ENCODE peak calls at places on chromosomes 16 and 17, in seven cellular contexts. Q is stimulated activated CD4-positive, alpha-beta T cell treated with anti-CD3 and anti-CD28 coated beads, Interleukin-4, amount 100 ng/mL, for 24 hours; G is AG08396; L is stimulated activated CD8-positive, alpha-beta memory T cell treated with anti-CD3 and anti-CD28 coated beads, Interleukin-2, amount 100 ng/mL, for 1 hour; I is T-helper 2 cell; B is HEK293T; N is neuronal stem cell. F is an unnamed sample.

GRCh38 chr16:15786501-15786900 is 70.3 kb downstream of the MYH11 start:
- DNase-seq in I (no peak), G (no peak), N (no peak), B (no peak), L (no peak), Q (no peak), F (no peak)

GRCh38 chr16:4894276-4895150 is 42.4 kb downstream of the PPL start:
- DNase-seq in B (no peak), L (no peak), N (no peak), Q (no peak), I (no peak), G (no peak), F (no peak)

GRCh38 chr16:86984975-86985655 is 332.1 kb downstream of the C16orf95 start:
- DNase-seq in Q (no peak), I (no peak), B (no peak), L (no peak), N (no peak), G (peak), F (no peak)

GRCh38 chr17:82767041-82767754 is 15.3 kb downstream of the TBCD start:
- DNase-seq in B (peak), L (no peak), N (no peak), I (peak), G (peak), Q (peak), F (no peak)

GRCh38 chr16:66636199-66636598 is 31.7 kb downstream of the CMTM3 start:
- DNase-seq in I (no peak), G (no peak), L (no peak), N (no peak), Q (no peak), B (no peak), F (no peak)

GRCh38 chr17:15343749-15344148 is 2.4 kb upstream of the TEKT3 start:
- DNase-seq in Q (no peak), G (peak), N (no peak), B (no peak), I (no peak), L (no peak), F (no peak)

GRCh38 chr17:78133179-78133951 is 2.8 kb downstream of the TMC8 start:
- DNase-seq in Q (no peak), G (no peak), N (no peak), L (no peak), I (peak), B (no peak), F (no peak)

GRCh38 chr16:705748-706188 is at the start of gene FBXL16:
- DNase-seq in G (no peak), B (peak), I (no peak), N (no peak), Q (no peak), L (no peak), F (peak)

GRCh38 chr17:20073056-20073979 is 64.2 kb downstream of the SPECC1 start:
- DNase-seq in G (no peak), L (peak), B (no peak), N (no peak), Q (peak), I (peak), F (no peak)

GRCh38 chr17:68507581-68507980 is 4.6 kb upstream of the PRKAR1A start:
- DNase-seq in L (no peak), G (no peak), B (no peak), I (no peak), N (no peak), Q (no peak), F (no peak)

GRCh38 chr16:52914428-52914827 is 138.3 kb downstream of the CHD9NB start:
- DNase-seq in I (no peak), N (no peak), L (no peak), Q (no peak), G (no peak), B (no peak), F (no peak)

GRCh38 chr16:2238396-2239230 is 2.4 kb downstream of the DNASE1L2 start:
- DNase-seq in I (no peak), Q (no peak), B (no peak), L (no peak), G (no peak), N (no peak), F (peak)